ENCODE peak calls at places on chromosome 1, in ten cellular contexts. S is hepatocyte, V is DND-41, N is GM23248, Y is astrocyte, E is PC-3, X is neural progenitor cell, P is HepG2, Z is keratinocyte, H is K562. R is an unnamed sample.

GRCh38 chr1:101295212-101295611 is 58.4 kb downstream of the S1PR1 start:
- DNase-seq in S (no peak), V (no peak), N (no peak), Y (no peak), E (peak; percentile 69), X (no peak), P (no peak), Z (no peak), H (no peak), R (no peak)

GRCh38 chr1:51728611-51729155 is 111.8 kb downstream of the OSBPL9 start:
- DNase-seq in S (no peak), V (no peak), N (no peak), Y (peak; percentile 9), E (no peak), X (peak; percentile 36), P (no peak), Z (no peak), H (no peak), R (peak; percentile 40)

GRCh38 chr1:205921559-205921887 is 21.7 kb downstream of the SLC26A9 start:
- DNase-seq in S (no peak), V (no peak), N (no peak), Y (no peak), E (no peak), X (no peak), P (no peak), Z (no peak), H (no peak), R (no peak)

GRCh38 chr1:116262207-116262994 is 110.6 kb upstream of the ATP1A1 start:
- DNase-seq in S (no peak), V (peak; percentile 12), N (no peak), Y (no peak), E (no peak), X (no peak), P (no peak), Z (no peak), H (no peak), R (no peak)

GRCh38 chr1:209710837-209711236 is 6.2 kb downstream of the HSD11B1 start:
- DNase-seq in S (no peak), V (no peak), N (no peak), Y (no peak), E (peak; percentile 43), X (no peak), P (no peak), Z (no peak), H (no peak), R (no peak)

GRCh38 chr1:230833511-230833910 is 34.8 kb downstream of the C1orf198 start:
- DNase-seq in S (no peak), V (no peak), N (no peak), Y (no peak), E (no peak), X (no peak), P (no peak), Z (no peak), H (no peak), R (no peak)

GRCh38 chr1:40976952-40977690 is 2.4 kb upstream of the CTPS1 start:
- DNase-seq in S (no peak), V (no peak), N (peak; percentile 37), Y (peak; percentile 94), E (no peak), X (no peak), P (no peak), Z (no peak), H (no peak), R (no peak)

GRCh38 chr1:23424171-23424959 is at the start of gene TCEA3:
- DNase-seq in S (peak; percentile 77), V (no peak), N (peak; percentile 57), Y (no peak), E (peak; percentile 19), X (peak; percentile 51), P (peak; percentile 36), Z (no peak), H (no peak), R (no peak)

GRCh38 chr1:23615852-23616251 is 56.6 kb upstream of the ID3 start:
- DNase-seq in S (no peak), V (no peak), N (no peak), Y (no peak), E (no peak), X (no peak), P (no peak), Z (no peak), H (no peak), R (no peak)

GRCh38 chr1:155081472-155082300 is 3.0 kb downstream of the EFNA3 start:
- DNase-seq in S (peak; percentile 36), V (no peak), N (peak; percentile 40), Y (no peak), E (peak; percentile 33), X (peak; percentile 57), P (no peak), Z (no peak), H (no peak), R (no peak)

GRCh38 chr1:7707527-7707926 is 63.6 kb upstream of the VAMP3 start:
- DNase-seq in S (no peak), V (no peak), N (peak; percentile 20), Y (peak; percentile 47), E (no peak), X (no peak), P (no peak), Z (no peak), H (no peak), R (no peak)

GRCh38 chr1:7705048-7705907 is 65.8 kb upstream of the VAMP3 start:
- DNase-seq in S (peak; percentile 29), V (no peak), N (peak; percentile 13), Y (no peak), E (no peak), X (peak; percentile 55), P (no peak), Z (no peak), H (no peak), R (no peak)

GRCh38 chr1:7704214-7705047 is 66.7 kb upstream of the VAMP3 start:
- DNase-seq in S (peak; percentile 97), V (no peak), N (peak; percentile 94), Y (peak; percentile 70), E (peak; percentile 74), X (peak; percentile 98), P (peak; percentile 77), Z (peak; percentile 25), H (peak; percentile 100), R (peak; percentile 89)

GRCh38 chr1:7703321-7704213 is 67.5 kb upstream of the VAMP3 start:
- DNase-seq in S (peak; percentile 61), V (no peak), N (no peak), Y (no peak), E (no peak), X (peak; percentile 80), P (no peak), Z (no peak), H (peak; percentile 42), R (no peak)

DNA sequence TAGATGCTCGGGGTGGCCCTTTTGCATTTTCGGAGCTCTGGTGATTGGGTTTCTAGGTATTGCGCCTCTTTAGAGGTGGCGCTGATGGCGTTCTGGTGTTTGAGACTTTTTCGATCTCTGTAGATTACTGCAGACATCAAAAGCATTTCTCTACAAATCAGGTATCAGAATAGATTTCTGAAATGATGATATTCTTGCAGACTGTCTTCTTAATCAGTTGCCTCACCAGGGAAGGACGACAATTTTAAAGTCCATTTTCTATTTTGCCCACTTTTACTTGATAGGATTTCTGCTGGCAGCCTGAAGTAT is 65.2 kb upstream of the VAMP3 start:
- DNase-seq in S (no peak), V (no peak), N (no peak), Y (no peak), E (peak; percentile 7), X (no peak), P (no peak), Z (no peak), H (no peak), R (no peak)
- TF ChIP-seq EZH2 in S (peak; percentile 61), V (no peak), N (peak; percentile 85), Y (peak; percentile 39), E (peak; percentile 81), X (peak; percentile 55), P (no peak), Z (no peak), H (no peak), R (no peak)

DNA sequence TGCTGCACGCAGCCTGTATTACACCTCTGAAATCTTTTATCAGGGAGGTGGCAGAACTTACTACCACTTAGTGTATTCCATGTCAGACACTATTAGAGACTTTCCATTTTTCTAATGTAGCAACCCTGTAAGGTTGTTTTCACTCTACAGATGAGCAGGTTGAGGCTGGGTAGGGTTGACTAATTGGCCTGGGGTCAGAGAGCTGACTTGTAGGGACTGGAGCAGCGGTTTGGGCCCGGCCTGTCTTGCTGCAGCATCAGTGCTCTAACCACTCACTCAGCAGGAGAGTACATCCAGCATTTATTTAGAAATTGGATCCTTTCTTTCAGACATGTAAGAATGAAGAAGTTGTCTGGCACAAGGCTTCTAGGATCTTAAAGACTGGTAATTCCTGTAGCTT is 25.7 kb upstream of the NBL1 start:
- DNase-seq in S (no peak), V (no peak), N (no peak), Y (no peak), E (no peak), X (no peak), P (no peak), Z (no peak), H (no peak), R (no peak)
- H4K20me1 ChIP-seq in S (peaks cover 4% of the 10 kb centered on the region), V (peaks cover 34% of the 10 kb centered on the region), N (no peaks in the 10 kb centered on the region), Y (peaks cover 67% of the 10 kb centered on the region), E (peaks cover 9% of the 10 kb centered on the region), X (peaks cover 12% of the 10 kb centered on the region), P (no peaks in the 10 kb centered on the region), Z (no peaks in the 10 kb centered on the region), H (peaks cover 8% of the 10 kb centered on the region), R (no peaks in the 10 kb centered on the region)

DNA sequence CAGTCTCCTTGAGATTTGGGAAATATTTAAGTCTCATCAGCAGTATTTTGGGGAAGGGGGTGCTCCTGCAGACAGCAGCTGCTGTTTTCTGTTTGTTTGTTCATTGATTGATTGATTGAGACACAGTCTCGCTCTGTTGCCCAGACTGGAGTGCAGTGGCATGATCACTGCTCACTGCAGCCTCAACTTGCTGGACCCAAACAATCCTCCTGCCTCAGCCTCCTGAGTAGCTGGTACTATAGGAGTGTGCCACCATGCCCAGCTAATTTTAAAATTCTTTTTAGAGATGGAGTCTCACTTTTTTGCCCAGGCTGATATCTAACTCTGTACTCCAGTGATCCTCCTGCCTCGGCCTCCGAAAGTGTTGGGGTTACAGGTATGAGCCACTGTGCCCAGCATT is 18.2 kb downstream of the UCK2 start:
- DNase-seq in S (no peak), V (no peak), N (no peak), Y (no peak), E (no peak), X (no peak), P (no peak), Z (no peak), H (no peak), R (no peak)
- H3K9me3 ChIP-seq in S (no peaks in the 10 kb centered on the region), V (no peaks in the 10 kb centered on the region), N (no peaks in the 10 kb centered on the region), Y (no peaks in the 10 kb centered on the region), E (no peaks in the 10 kb centered on the region), X (no peaks in the 10 kb centered on the region), P (no peaks in the 10 kb centered on the region), Z (no peaks in the 10 kb centered on the region), H (no peaks in the 10 kb centered on the region), R (no peaks in the 10 kb centered on the region)

DNA sequence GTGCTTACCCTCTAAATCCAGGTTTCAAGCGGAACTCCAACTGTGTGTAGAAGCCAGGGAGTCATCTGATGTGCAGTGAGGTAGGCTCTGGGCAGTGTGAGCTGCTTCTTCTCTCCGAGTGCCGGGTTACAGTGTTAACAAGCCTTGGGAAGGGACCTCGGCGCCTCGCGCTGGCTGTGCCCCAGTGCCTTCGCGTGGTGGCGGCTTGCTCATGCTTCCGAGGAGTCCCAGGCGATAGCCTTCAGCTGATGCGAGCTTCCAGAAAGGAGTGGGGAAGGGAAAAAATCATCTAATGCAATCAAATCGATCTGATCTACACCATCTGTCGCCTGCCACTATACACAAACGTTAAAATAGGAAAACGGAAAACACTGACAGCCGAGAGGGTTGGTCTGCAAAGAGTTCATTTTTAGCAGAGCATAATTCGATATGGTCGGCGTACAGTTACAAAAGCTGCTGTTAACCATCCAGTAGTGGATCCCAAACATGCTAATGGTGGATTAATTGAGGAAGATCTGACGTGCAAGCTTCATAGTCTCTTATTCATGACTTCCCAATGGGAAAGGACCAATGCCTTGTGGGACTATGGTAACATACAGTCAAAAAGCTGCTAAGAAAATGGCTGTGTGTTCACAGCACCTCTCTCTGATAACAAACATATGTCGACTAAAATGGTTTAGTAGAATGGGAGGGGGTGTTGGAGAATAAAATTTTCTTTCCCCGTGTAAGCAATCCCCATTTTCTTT is 128.7 kb upstream of the DPYD start:
- DNase-seq in S (no peak), V (no peak), N (peak; percentile 59), Y (peak; percentile 39), E (no peak), X (peak; percentile 64), P (no peak), Z (no peak), H (no peak), R (peak; percentile 30)
- TF ChIP-seq EZH2 in S (no peak), V (no peak), N (no peak), Y (no peak), E (no peak), X (no peak), P (no peak), Z (peak; percentile 58), H (no peak), R (no peak)